ENCODE peak calls at places on chromosome 19, in four cellular contexts. I is NT2/D1, H is mesenchymal stem cell, V is neural progenitor cell. B is an unnamed sample. For H3K4me1, the result is how much of the 10 kb centered on the place peaks cover.

GRCh38 chr19:42088471-42089190 is 12.7 kb downstream of the ZNF574 start:
- DNase-seq in I (no peak), H (peak), V (no peak), B (peak)

GRCh38 chr19:29544656-29545360 is 19.0 kb downstream of the VSTM2B start:
- DNase-seq in I (no peak), H (no peak), V (no peak), B (no peak)

GRCh38 chr19:33507021-33507956 is 14.3 kb downstream of the PEPD start:
- DNase-seq in I (no peak), H (no peak), V (no peak), B (no peak)

GRCh38 chr19:369876-370275 is 25.3 kb upstream of the MIER2 start:
- DNase-seq in I (no peak), H (no peak), V (no peak), B (no peak)

GRCh38 chr19:2487780-2488330 is 11.9 kb downstream of the GADD45B start:
- DNase-seq in I (no peak), H (no peak), V (no peak), B (no peak)

GRCh38 chr19:16379521-16380313 is 55.1 kb downstream of the KLF2 start:
- DNase-seq in I (no peak), H (no peak), V (no peak), B (no peak)

GRCh38 chr19:49436381-49437017 is 4.8 kb downstream of the SLC17A7 start:
- DNase-seq in I (no peak), H (no peak), V (peak), B (no peak)

GRCh38 chr19:33823341-33823740 is 26.7 kb downstream of the KCTD15 start:
- DNase-seq in I (no peak), H (no peak), V (no peak), B (no peak)

GRCh38 chr19:19320362-19321142 is at the start of the genes MAU2 and SUGP1:
- DNase-seq in I (peak), H (peak), V (peak), B (peak)

GRCh38 chr19:4695224-4695731 is 25.1 kb upstream of the MYDGF start:
- DNase-seq in I (no peak), H (no peak), V (no peak), B (no peak)

GRCh38 chr19:2333027-2333806 is 4.7 kb downstream of the SPPL2B start:
- DNase-seq in I (no peak), H (no peak), V (no peak), B (no peak)

GRCh38 chr19:2462635-2463421 is 6.1 kb upstream of the LMNB2 start:
- DNase-seq in I (peak), H (peak), V (peak), B (peak)

GRCh38 chr19:5147074-5147970 is 178.4 kb downstream of the KDM4B start:
- DNase-seq in I (no peak), H (no peak), V (no peak), B (no peak)

GRCh38 chr19:38718747-38719543 is 25.3 kb downstream of the CAPN12 start:
- DNase-seq in I (no peak), H (peak), V (peak), B (peak)

GRCh38 chr19:12696366-12697335 is at the start of gene FBXW9:
- DNase-seq in I (peak), H (peak), V (peak), B (peak)

GRCh38 chr19:55418185-55418584 is 10.6 kb upstream of the UBE2S start:
- DNase-seq in I (peak), H (peak), V (peak), B (peak)

GRCh38 chr19:43582495-43582894 is 6.9 kb downstream of the PINLYP start:
- DNase-seq in I (no peak), H (no peak), V (no peak), B (no peak)

GRCh38 chr19:17025361-17025760 is 1.2 kb downstream of the CPAMD8 start:
- DNase-seq in I (no peak), H (no peak), V (no peak), B (no peak)

GRCh38 chr19:13103961-13104847 is 1.5 kb upstream of the LYL1 start:
- DNase-seq in I (no peak), H (no peak), V (peak), B (peak)

GRCh38 chr19:10543420-10544241 is at the start of gene ATG4D:
- DNase-seq in I (peak), H (peak), V (peak), B (peak)
- H3K4me1 ChIP-seq in I (under half), H (under half), V (under half), B (under half)

GRCh38 chr19:30717381-30717780 is 345.2 kb downstream of the ZNF536 start:
- DNase-seq in I (no peak), H (no peak), V (no peak), B (no peak)

GRCh38 chr19:30718014-30718413 is 345.8 kb downstream of the ZNF536 start:
- DNase-seq in I (no peak), H (no peak), V (no peak), B (no peak)

GRCh38 chr19:30719189-30719990 is 347.2 kb downstream of the ZNF536 start:
- DNase-seq in I (no peak), H (peak), V (peak), B (peak)

GRCh38 chr19:30719991-30720329 is 347.8 kb downstream of the ZNF536 start:
- DNase-seq in I (no peak), H (peak), V (no peak), B (no peak)

GRCh38 chr19:30718728-30719127 is 346.5 kb downstream of the ZNF536 start:
- DNase-seq in I (no peak), H (no peak), V (no peak), B (no peak)
- H3K9ac ChIP-seq in I (no peak), H (peak), V (no peak), B (no peak)

DNA sequence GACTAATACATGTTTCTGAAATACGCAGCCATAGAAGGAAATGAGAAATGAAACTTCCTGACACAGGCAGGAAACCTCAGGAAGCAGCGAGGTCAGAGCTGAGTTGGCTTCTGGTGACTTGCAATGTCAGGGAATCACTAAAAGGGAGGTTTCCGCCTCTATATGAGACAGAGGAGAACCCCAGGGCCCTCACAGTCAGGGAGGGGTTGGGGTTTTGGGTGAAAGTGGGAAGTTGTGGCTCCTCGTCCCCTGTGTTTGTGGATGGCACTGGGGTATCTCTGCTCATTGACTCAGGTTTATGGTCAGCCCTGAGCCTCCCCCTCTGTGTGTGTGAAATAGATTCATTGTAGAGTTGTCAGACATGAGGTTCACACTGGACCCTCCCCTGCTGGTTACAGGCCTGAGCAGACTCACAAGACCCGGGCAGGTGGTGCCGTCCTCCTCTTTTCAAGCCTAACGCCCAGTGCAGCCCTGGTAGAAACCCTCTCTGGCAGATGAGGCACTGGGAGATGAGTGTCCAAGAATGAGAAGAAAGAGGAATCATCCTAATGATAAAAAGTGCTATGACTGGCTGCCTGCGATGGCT is 5.5 kb upstream of the LILRA6 start:
- DNase-seq in I (no peak), H (no peak), V (no peak), B (no peak)
- H3K4me3 ChIP-seq in I (no peak), H (no peak), V (no peak), B (no peak)

GRCh38 chr19:40607311-40607871 is 6.2 kb downstream of the LTBP4 start:
- DNase-seq in I (no peak), H (no peak), V (peak), B (no peak)

GRCh38 chr19:40610396-40611064 is 9.4 kb downstream of the LTBP4 start:
- DNase-seq in I (no peak), H (no peak), V (peak), B (no peak)

GRCh38 chr19:40609561-40610395 is 8.6 kb downstream of the LTBP4 start:
- DNase-seq in I (peak), H (peak), V (peak), B (peak)

GRCh38 chr19:40608957-40609356 is 7.8 kb downstream of the LTBP4 start:
- DNase-seq in I (no peak), H (no peak), V (no peak), B (no peak)

DNA sequence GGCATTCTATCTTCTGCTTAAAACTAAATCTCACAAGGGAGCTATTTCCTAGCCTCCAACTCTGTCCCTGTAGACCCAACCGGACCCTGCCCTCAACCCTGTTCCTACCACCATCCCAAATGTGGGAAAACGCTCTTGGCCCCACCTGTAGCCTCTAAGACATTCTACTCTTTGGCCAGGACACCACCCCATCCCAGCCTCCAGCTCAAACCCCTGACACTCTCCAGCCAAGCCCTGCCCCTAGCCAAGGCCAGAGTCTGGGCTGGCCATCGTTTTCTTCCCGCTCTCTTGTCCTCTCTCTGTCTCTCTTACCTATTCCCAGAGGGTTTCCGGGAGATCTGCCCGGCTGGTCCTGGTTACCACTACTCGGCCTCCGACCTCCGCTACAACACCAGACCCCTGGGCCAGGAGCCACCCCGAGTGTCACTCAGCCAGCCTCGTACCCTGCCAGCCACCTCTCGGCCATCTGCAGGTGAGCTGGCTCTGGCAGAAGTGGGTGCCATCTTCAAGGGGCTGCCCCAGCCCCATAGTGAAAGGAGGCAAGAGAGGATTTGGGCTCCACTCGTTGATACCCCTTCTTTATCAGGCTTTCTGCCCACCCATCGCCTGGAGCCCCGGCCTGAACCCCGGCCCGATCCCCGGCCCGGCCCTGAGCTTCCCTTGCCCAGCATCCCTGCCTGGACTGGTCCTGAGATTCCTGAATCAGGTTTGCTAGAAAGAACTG is 6.9 kb downstream of the LTBP4 start:
- DNase-seq in I (no peak), H (no peak), V (no peak), B (no peak)
- H3K4me1 ChIP-seq in I (under half), H (under half), V (under half), B (under half)